ENCODE peak calls at places on chromosomes 7 and 10, in five cellular contexts. Y, K, Q, F and W are unnamed samples.

GRCh38 chr10:119540038-119540437 is 2.5 kb downstream of the RGS10 start:
- DNase-seq in Y (no peak), K (no peak), Q (no peak), F (no peak), W (no peak)

GRCh38 chr7:28575241-28575643 is 162.9 kb downstream of the CREB5 start:
- DNase-seq in Y (no peak), K (no peak), Q (peak; percentile 54), F (no peak), W (peak; percentile 97)

GRCh38 chr10:98259606-98260319 is 8.2 kb downstream of the LOXL4 start:
- DNase-seq in Y (no peak), K (no peak), Q (no peak), F (peak; percentile 89), W (no peak)

GRCh38 chr7:112211348-112211907 is 4.9 kb downstream of the ZNF277 start:
- DNase-seq in Y (no peak), K (no peak), Q (no peak), F (no peak), W (peak; percentile 70)

GRCh38 chr10:82150123-82150900 is 275.3 kb downstream of the NRG3 start:
- DNase-seq in Y (peak; percentile 50), K (no peak), Q (no peak), F (no peak), W (peak; percentile 18)

GRCh38 chr10:51915031-51915542 is 215.7 kb upstream of the CSTF2T start:
- DNase-seq in Y (no peak), K (no peak), Q (no peak), F (no peak), W (no peak)

GRCh38 chr7:69864822-69865221 is 266.5 kb downstream of the AUTS2 start:
- DNase-seq in Y (no peak), K (no peak), Q (no peak), F (no peak), W (no peak)

GRCh38 chr10:131127610-131128009 is 183.9 kb downstream of the TCERG1L start:
- DNase-seq in Y (no peak), K (no peak), Q (no peak), F (peak; percentile 29), W (no peak)

GRCh38 chr10:97590082-97590747 is 694 bp downstream of the C10orf62 start:
- DNase-seq in Y (no peak), K (no peak), Q (no peak), F (no peak), W (no peak)

GRCh38 chr10:81873932-81874816 is 820 bp upstream of the NRG3 start:
- DNase-seq in Y (peak; percentile 81), K (no peak), Q (peak; percentile 12), F (no peak), W (no peak)

GRCh38 chr7:158710651-158711102 is 6.1 kb upstream of the NCAPG2 start:
- DNase-seq in Y (no peak), K (no peak), Q (peak; percentile 92), F (peak; percentile 89), W (peak; percentile 51)

GRCh38 chr7:22726849-22727792 is at the start of gene IL6:
- DNase-seq in Y (peak; percentile 96), K (peak; percentile 46), Q (peak; percentile 95), F (no peak), W (peak; percentile 97)

GRCh38 chr10:123637326-123637880 is 28.8 kb upstream of the GPR26 start:
- DNase-seq in Y (no peak), K (no peak), Q (no peak), F (no peak), W (no peak)